ENCODE peak calls at places on chromosomes 3 and 15, in ten cellular contexts. D is K562, A is psoas muscle, W is stomach, M is left ventricle myocardium inferior, O is HepG2, B is uterus, G is PC-3, Q is OCI-LY7, H is upper lobe of right lung. E is an unnamed sample. For H3K4me1, the result is how much of the 10 kb centered on the place peaks cover.

GRCh38 chr3:12501360-12502020 is 17.2 kb downstream of the TSEN2 start:
- DNase-seq in G (no peak), O (no peak), Q (no peak), D (no peak), H (no peak), M (no peak), A (no peak), B (no peak), W (no peak), E (no peak)

GRCh38 chr15:77507911-77508310 is 87.2 kb downstream of the HMG20A start:
- DNase-seq in G (peak), W (peak), A (no peak), O (peak), D (no peak), Q (no peak), M (peak), H (no peak), B (peak), E (peak)

GRCh38 chr15:85477061-85477460 is 96.7 kb downstream of the AKAP13 start:
- DNase-seq in A (no peak), B (no peak), O (no peak), M (no peak), G (no peak), Q (no peak), D (no peak), W (no peak), H (no peak), E (no peak)

GRCh38 chr3:23623841-23624240 is 181.9 kb upstream of the UBE2E1 start:
- DNase-seq in M (no peak), W (no peak), A (no peak), D (no peak), O (no peak), H (no peak), G (no peak), Q (no peak), B (no peak), E (no peak)

GRCh38 chr3:101829066-101829830 is 20.1 kb upstream of the NFKBIZ start:
- DNase-seq in A (peak), W (peak), B (peak), D (no peak), H (no peak), Q (peak), O (no peak), M (peak), G (no peak), E (peak)

GRCh38 chr3:148466143-148466542 is 231.6 kb upstream of the AGTR1 start:
- DNase-seq in A (no peak), Q (no peak), B (no peak), H (no peak), M (no peak), G (peak), O (no peak), D (no peak), W (no peak), E (no peak)

GRCh38 chr3:29311805-29312204 is 30.9 kb downstream of the RBMS3 start:
- DNase-seq in H (no peak), Q (no peak), B (no peak), O (no peak), A (no peak), W (no peak), M (no peak), G (no peak), D (no peak), E (no peak)

GRCh38 chr15:101773496-101774100 is 29.7 kb upstream of the OR4F6 start:
- DNase-seq in D (no peak), M (no peak), O (peak), H (no peak), A (no peak), Q (peak), B (no peak), G (peak), W (no peak), E (no peak)

GRCh38 chr3:87082806-87083440 is 92.0 kb upstream of the VGLL3 start:
- DNase-seq in Q (peak), O (peak), B (peak), H (no peak), M (no peak), A (no peak), W (no peak), G (peak), D (no peak), E (peak)

GRCh38 chr3:65995030-65995429 is 43.7 kb downstream of the MAGI1 start:
- DNase-seq in D (no peak), H (no peak), O (no peak), B (no peak), W (no peak), G (peak), A (no peak), Q (no peak), M (no peak), E (no peak)

GRCh38 chr3:52041118-52041847 is 15.1 kb downstream of the DUSP7 start:
- DNase-seq in G (peak), D (no peak), B (no peak), W (no peak), A (no peak), Q (no peak), H (no peak), O (peak), M (no peak), E (peak)

GRCh38 chr15:92304239-92304975 is 89.3 kb upstream of the ST8SIA2 start:
- DNase-seq in W (no peak), O (no peak), A (no peak), H (no peak), M (no peak), Q (no peak), B (no peak), G (no peak), D (no peak), E (no peak)

GRCh38 chr3:181446741-181447140 is 265.0 kb upstream of the SOX2 start:
- DNase-seq in M (no peak), Q (no peak), O (no peak), H (no peak), A (no peak), D (no peak), W (no peak), G (no peak), B (no peak), E (no peak)

GRCh38 chr3:4588410-4588809 is 95.3 kb downstream of the ITPR1 start:
- DNase-seq in M (peak), O (no peak), A (peak), G (peak), Q (no peak), B (peak), D (no peak), H (no peak), W (no peak), E (no peak)

GRCh38 chr15:72285402-72285801 is 13.0 kb upstream of the PARP6 start:
- DNase-seq in O (no peak), B (no peak), H (no peak), W (no peak), Q (no peak), A (no peak), M (no peak), D (no peak), G (no peak), E (no peak)

GRCh38 chr3:198106265-198106664 is 146.2 kb downstream of the LMLN start:
- DNase-seq in D (no peak), A (no peak), G (no peak), B (no peak), W (no peak), Q (no peak), M (no peak), H (no peak), O (no peak), E (no peak)

GRCh38 chr15:42155546-42156265 is 730 bp downstream of the PLA2G4F start:
- DNase-seq in W (peak), D (peak), B (no peak), O (no peak), M (no peak), Q (no peak), A (no peak), G (peak), H (peak), E (no peak)

GRCh38 chr3:99704417-99704816 is 66.0 kb downstream of the COL8A1 start:
- DNase-seq in A (no peak), O (no peak), H (no peak), Q (no peak), W (no peak), B (no peak), D (no peak), M (no peak), G (no peak), E (no peak)

GRCh38 chr3:135766113-135766512 is 199.4 kb upstream of the PPP2R3A start:
- DNase-seq in D (peak), Q (no peak), W (no peak), M (no peak), H (no peak), B (no peak), A (no peak), G (no peak), O (no peak), E (no peak)

GRCh38 chr3:69248394-69248793 is 126.0 kb upstream of the LMOD3 start:
- DNase-seq in G (no peak), D (no peak), A (no peak), M (no peak), H (no peak), W (no peak), O (peak), Q (no peak), B (no peak), E (no peak)

GRCh38 chr3:146161725-146162047 is 702 bp upstream of the PLOD2 start:
- DNase-seq in O (peak), W (peak), Q (no peak), M (peak), H (no peak), A (no peak), G (peak), B (peak), D (no peak), E (peak)

GRCh38 chr3:168139947-168140346 is 44.2 kb upstream of the GOLIM4 start:
- DNase-seq in D (no peak), Q (no peak), A (no peak), B (no peak), H (no peak), W (no peak), O (no peak), M (no peak), G (peak), E (no peak)

GRCh38 chr15:69084404-69085030 is 70.0 kb downstream of the NOX5 start:
- DNase-seq in M (no peak), W (no peak), A (no peak), Q (no peak), O (no peak), D (no peak), G (no peak), B (no peak), H (no peak), E (no peak)
- H3K4me1 ChIP-seq in M (half or more), W (under half), A (under half), Q (under half), O (under half), D (under half), G (under half), B (under half), H (under half), E (under half)

GRCh38 chr3:14633819-14634424 is 17.6 kb upstream of the CCDC174 start:
- DNase-seq in H (peak), M (peak), Q (peak), G (peak), W (peak), A (peak), D (peak), O (peak), B (no peak), E (peak)
- TF ChIP-seq CTCF in H (peak), M (peak), Q (peak), G (peak), W (peak), A (peak), D (peak), O (peak), B (peak), E (peak)

DNA sequence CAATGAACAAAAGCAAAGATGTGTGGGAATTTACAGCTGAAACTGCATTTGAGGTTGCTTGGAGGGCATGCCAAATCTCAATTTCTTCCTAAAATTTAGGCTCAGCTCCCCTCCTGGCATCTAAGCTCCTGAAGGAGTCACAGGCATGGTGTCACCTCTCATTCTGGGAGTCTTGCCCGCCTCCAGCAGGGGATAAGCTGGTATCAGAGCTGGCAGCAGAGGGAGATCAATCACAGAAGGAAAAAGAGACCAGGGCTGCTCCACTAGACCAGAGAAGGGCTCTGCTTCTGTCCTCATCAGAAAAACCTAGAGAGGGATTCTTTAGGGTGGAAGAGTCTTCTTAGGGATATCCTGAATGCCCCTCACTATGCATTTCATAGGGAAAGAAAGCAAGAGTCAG is 150.4 kb upstream of the SLC6A11 start:
- DNase-seq in M (no peak), B (no peak), Q (no peak), O (no peak), G (no peak), W (no peak), A (no peak), D (no peak), H (no peak), E (no peak)
- H3K4me1 ChIP-seq in M (under half), B (under half), Q (under half), O (under half), G (under half), W (under half), A (under half), D (under half), H (under half), E (under half)

GRCh38 chr15:22838292-22839042 is at the start of gene NIPA2:
- DNase-seq in M (peak), W (peak), B (peak), Q (peak), H (peak), D (peak), G (peak), A (peak), O (peak), E (peak)
- TF ChIP-seq CTCF in M (no peak), W (no peak), B (peak), Q (no peak), H (no peak), D (no peak), G (no peak), A (no peak), O (peak), E (no peak)